ENCODE peak calls at places on chromosomes 16 and 17, in four cellular contexts. X is omental fat pad, B is MM.1S, H is retinal pigment epithelial cell. T is an unnamed sample.

GRCh38 chr17:61837175-61838051 is 25.9 kb downstream of the BRIP1 start:
- DNase-seq in B (peak; percentile 61), H (no peak), X (peak; percentile 34), T (peak; percentile 20)

GRCh38 chr17:17741346-17742023 is 60.2 kb downstream of the RAI1 start:
- DNase-seq in X (no peak), B (no peak), H (no peak), T (peak; percentile 91)

GRCh38 chr16:67425046-67425445 is 5.9 kb upstream of the HSD11B2 start:
- DNase-seq in H (no peak), B (no peak), X (no peak), T (no peak)

GRCh38 chr16:88907768-88908167 is 41.3 kb upstream of the PABPN1L start:
- DNase-seq in X (no peak), H (no peak), B (no peak), T (no peak)

GRCh38 chr16:87007907-87008306 is 309.3 kb downstream of the C16orf95 start:
- DNase-seq in B (no peak), X (no peak), H (no peak), T (no peak)

GRCh38 chr17:19453296-19453695 is 42.3 kb downstream of the RNF112 start:
- DNase-seq in X (no peak), H (no peak), B (no peak), T (no peak)

GRCh38 chr17:16980813-16981731 is 9.2 kb upstream of the TNFRSF13B start:
- DNase-seq in H (no peak), B (peak; percentile 4), X (no peak), T (no peak)

GRCh38 chr17:67801626-67802175 is 23.6 kb upstream of the BPTF start:
- DNase-seq in X (no peak), B (peak; percentile 15), H (no peak), T (no peak)

GRCh38 chr17:43608313-43608712 is 53.4 kb downstream of the MEOX1 start:
- DNase-seq in X (no peak), H (no peak), B (no peak), T (no peak)

GRCh38 chr16:81633147-81633619 is 145.9 kb upstream of the PLCG2 start:
- DNase-seq in H (no peak), B (no peak), X (no peak), T (no peak)
- TF ChIP-seq CTCF in H (peak; percentile 27), B (peak; percentile 33), X (no peak), T (no peak)

GRCh38 chr17:82049521-82049971 is 2.1 kb downstream of the RFNG start:
- DNase-seq in X (no peak), B (no peak), H (no peak), T (no peak)

GRCh38 chr17:82048571-82048971 is 3.0 kb downstream of the RFNG start:
- DNase-seq in B (no peak), H (no peak), X (no peak), T (no peak)

GRCh38 chr17:82047914-82048570 is 3.6 kb downstream of the RFNG start:
- DNase-seq in B (no peak), H (no peak), X (no peak), T (no peak)

GRCh38 chr17:82050152-82050760 is 1.4 kb downstream of the RFNG start:
- DNase-seq in X (no peak), B (no peak), H (no peak), T (no peak)

DNA sequence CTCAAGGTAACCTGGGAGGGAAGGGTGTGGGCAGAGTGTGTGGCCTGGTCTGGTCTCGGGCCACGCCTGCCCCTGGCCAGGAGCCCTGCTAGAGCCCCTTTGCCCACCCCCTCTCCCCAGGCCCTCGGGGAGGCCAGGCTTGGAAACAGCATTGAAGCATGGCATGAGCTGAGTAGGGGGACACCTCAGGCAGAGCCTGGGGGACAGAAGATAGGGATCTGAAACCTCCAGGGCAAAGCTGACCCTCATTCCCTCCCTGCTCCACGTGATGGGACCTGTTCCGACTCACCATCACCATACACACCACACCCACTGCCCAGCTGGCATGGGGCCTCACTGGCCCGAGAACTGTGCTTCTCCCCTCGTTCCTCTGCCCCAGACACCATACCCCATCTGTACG is 2.5 kb downstream of the RFNG start:
- DNase-seq in H (no peak), X (no peak), B (no peak), T (no peak)
- TF ChIP-seq CTCF in H (no peak), X (no peak), B (no peak), T (no peak)

GRCh38 chr16:70508752-70509151 is 14.6 kb downstream of the COG4 start:
- DNase-seq in H (no peak), X (no peak), B (peak; percentile 42), T (no peak)
- TF ChIP-seq CTCF in H (peak; percentile 7), X (no peak), B (peak; percentile 33), T (peak; percentile 14)

GRCh38 chr17:35132816-35133550 is 9.1 kb downstream of the NLE1 start:
- DNase-seq in H (no peak), X (no peak), B (no peak), T (no peak)

GRCh38 chr17:35135322-35135721 is 6.8 kb downstream of the NLE1 start:
- DNase-seq in X (no peak), H (no peak), B (no peak), T (no peak)

GRCh38 chr17:35141681-35142466 is at the start of gene NLE1:
- DNase-seq in H (peak; percentile 32), B (peak; percentile 80), X (peak; percentile 36), T (peak; percentile 67)

GRCh38 chr17:35142467-35142796 is 329 bp upstream of the NLE1 start:
- DNase-seq in X (no peak), H (no peak), B (no peak), T (no peak)

DNA sequence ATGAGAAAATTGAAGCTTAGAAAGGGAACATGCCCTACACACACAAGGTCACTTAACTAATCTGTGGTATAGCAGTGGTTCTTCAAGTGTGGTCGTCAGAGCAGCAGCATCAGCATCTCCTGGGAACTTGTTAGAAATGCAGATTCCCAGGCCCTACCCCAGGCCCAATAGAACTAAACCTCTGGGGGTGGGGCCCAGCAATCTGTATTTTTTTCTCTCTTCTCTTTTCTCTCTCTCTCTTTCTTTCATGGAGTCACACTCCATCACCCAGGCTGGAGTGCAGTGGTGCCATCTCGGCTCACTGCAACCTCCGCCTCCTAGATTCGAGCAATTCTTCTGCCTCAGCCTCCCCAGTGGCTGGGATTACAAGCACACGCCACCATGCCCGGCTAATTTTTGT is 3.9 kb downstream of the NLE1 start:
- DNase-seq in X (no peak), H (no peak), B (no peak), T (no peak)
- TF ChIP-seq CTCF in X (no peak), H (no peak), B (no peak), T (no peak)

T was measured in D721Med.